ENCODE peak calls at places on chromosomes 5 and 9, in nine cellular contexts. One of them, this sample, is unnamed.

GRCh38 chr5:96248152-96248551 is 184.9 kb downstream of the PCSK1 start:
- DNase-seq in pancreas: no peak
- DNase-seq in tibial artery: no peak
- DNase-seq in breast epithelium: no peak
- DNase-seq in neuronal stem cell: no peak
- DNase-seq in left ventricle myocardium inferior: no peak
- DNase-seq in AG04450: no peak
- DNase-seq in transverse colon: no peak
- DNase-seq in esophagus muscularis mucosa: no peak
- DNase-seq in this sample: peak; percentile 65

GRCh38 chr5:24110019-24110615 is 534.7 kb downstream of the CDH10 start:
- DNase-seq in pancreas: no peak
- DNase-seq in breast epithelium: no peak
- DNase-seq in transverse colon: no peak
- DNase-seq in left ventricle myocardium inferior: no peak
- DNase-seq in neuronal stem cell: peak; percentile 2
- DNase-seq in tibial artery: no peak
- DNase-seq in esophagus muscularis mucosa: no peak
- DNase-seq in AG04450: no peak
- DNase-seq in this sample: no peak

GRCh38 chr5:181281077-181281983 is 20.4 kb upstream of the TRIM52 start:
- DNase-seq in transverse colon: no peak
- DNase-seq in breast epithelium: no peak
- DNase-seq in left ventricle myocardium inferior: no peak
- DNase-seq in tibial artery: no peak
- DNase-seq in neuronal stem cell: peak; percentile 93
- DNase-seq in AG04450: no peak
- DNase-seq in esophagus muscularis mucosa: no peak
- DNase-seq in pancreas: no peak
- DNase-seq in this sample: peak; percentile 72

GRCh38 chr5:61933787-61934626 is 372.0 kb upstream of the KIF2A start:
- DNase-seq in tibial artery: no peak
- DNase-seq in transverse colon: peak; percentile 58
- DNase-seq in AG04450: peak; percentile 1
- DNase-seq in breast epithelium: no peak
- DNase-seq in pancreas: no peak
- DNase-seq in neuronal stem cell: peak; percentile 66
- DNase-seq in left ventricle myocardium inferior: no peak
- DNase-seq in esophagus muscularis mucosa: no peak
- DNase-seq in this sample: peak; percentile 19

GRCh38 chr9:71783120-71783523 is 14.8 kb upstream of the CEMIP2 start:
- DNase-seq in neuronal stem cell: no peak
- DNase-seq in esophagus muscularis mucosa: no peak
- DNase-seq in breast epithelium: no peak
- DNase-seq in pancreas: no peak
- DNase-seq in left ventricle myocardium inferior: no peak
- DNase-seq in AG04450: no peak
- DNase-seq in tibial artery: no peak
- DNase-seq in transverse colon: peak; percentile 69
- DNase-seq in this sample: no peak

GRCh38 chr9:97504381-97505216 is 3.1 kb downstream of the TMOD1 start:
- DNase-seq in left ventricle myocardium inferior: no peak
- DNase-seq in transverse colon: no peak
- DNase-seq in AG04450: no peak
- DNase-seq in pancreas: no peak
- DNase-seq in esophagus muscularis mucosa: peak; percentile 89
- DNase-seq in breast epithelium: no peak
- DNase-seq in neuronal stem cell: no peak
- DNase-seq in tibial artery: no peak
- DNase-seq in this sample: peak; percentile 32

GRCh38 chr9:92711146-92711545 is 41.2 kb upstream of the IPPK start:
- DNase-seq in left ventricle myocardium inferior: no peak
- DNase-seq in breast epithelium: no peak
- DNase-seq in pancreas: no peak
- DNase-seq in tibial artery: no peak
- DNase-seq in AG04450: no peak
- DNase-seq in esophagus muscularis mucosa: no peak
- DNase-seq in neuronal stem cell: no peak
- DNase-seq in transverse colon: no peak
- DNase-seq in this sample: no peak

GRCh38 chr5:127518319-127518621 is 830 bp downstream of the PRRC1 start:
- DNase-seq in breast epithelium: no peak
- DNase-seq in left ventricle myocardium inferior: no peak
- DNase-seq in esophagus muscularis mucosa: no peak
- DNase-seq in AG04450: no peak
- DNase-seq in neuronal stem cell: no peak
- DNase-seq in transverse colon: no peak
- DNase-seq in tibial artery: no peak
- DNase-seq in pancreas: no peak
- DNase-seq in this sample: no peak

GRCh38 chr9:116494815-116495634 is 192.1 kb upstream of the TRIM32 start:
- DNase-seq in AG04450: no peak
- DNase-seq in neuronal stem cell: no peak
- DNase-seq in left ventricle myocardium inferior: no peak
- DNase-seq in pancreas: peak; percentile 62
- DNase-seq in breast epithelium: no peak
- DNase-seq in transverse colon: peak; percentile 30
- DNase-seq in esophagus muscularis mucosa: no peak
- DNase-seq in tibial artery: no peak
- DNase-seq in this sample: no peak

GRCh38 chr9:21294325-21294724 is 10.8 kb downstream of the IFNA5 start:
- DNase-seq in breast epithelium: no peak
- DNase-seq in left ventricle myocardium inferior: no peak
- DNase-seq in neuronal stem cell: no peak
- DNase-seq in tibial artery: no peak
- DNase-seq in transverse colon: no peak
- DNase-seq in pancreas: no peak
- DNase-seq in AG04450: no peak
- DNase-seq in esophagus muscularis mucosa: no peak
- DNase-seq in this sample: peak; percentile 80

GRCh38 chr5:18314192-18314778 is 680.0 kb downstream of the TAF11L14 start:
- DNase-seq in pancreas: no peak
- DNase-seq in left ventricle myocardium inferior: no peak
- DNase-seq in AG04450: no peak
- DNase-seq in breast epithelium: no peak
- DNase-seq in neuronal stem cell: no peak
- DNase-seq in tibial artery: no peak
- DNase-seq in esophagus muscularis mucosa: no peak
- DNase-seq in transverse colon: no peak
- DNase-seq in this sample: no peak

GRCh38 chr5:126939887-126940286 is 90.5 kb downstream of the MARCHF3 start:
- DNase-seq in esophagus muscularis mucosa: no peak
- DNase-seq in transverse colon: no peak
- DNase-seq in pancreas: no peak
- DNase-seq in left ventricle myocardium inferior: no peak
- DNase-seq in tibial artery: no peak
- DNase-seq in neuronal stem cell: no peak
- DNase-seq in AG04450: no peak
- DNase-seq in breast epithelium: no peak
- DNase-seq in this sample: no peak

GRCh38 chr9:125183054-125183453 is 6.5 kb downstream of the PPP6C start:
- DNase-seq in breast epithelium: no peak
- DNase-seq in tibial artery: no peak
- DNase-seq in transverse colon: no peak
- DNase-seq in neuronal stem cell: no peak
- DNase-seq in left ventricle myocardium inferior: no peak
- DNase-seq in esophagus muscularis mucosa: no peak
- DNase-seq in pancreas: no peak
- DNase-seq in AG04450: no peak
- DNase-seq in this sample: no peak

GRCh38 chr5:139862313-139862712 is 66.7 kb downstream of the PSD2 start:
- DNase-seq in left ventricle myocardium inferior: no peak
- DNase-seq in pancreas: no peak
- DNase-seq in AG04450: no peak
- DNase-seq in breast epithelium: no peak
- DNase-seq in esophagus muscularis mucosa: no peak
- DNase-seq in transverse colon: no peak
- DNase-seq in neuronal stem cell: no peak
- DNase-seq in tibial artery: no peak
- DNase-seq in this sample: no peak

GRCh38 chr9:21576331-21577189 is 94.4 kb upstream of the IFNE start:
- DNase-seq in pancreas: no peak
- DNase-seq in left ventricle myocardium inferior: no peak
- DNase-seq in AG04450: peak; percentile 55
- DNase-seq in esophagus muscularis mucosa: no peak
- DNase-seq in neuronal stem cell: peak; percentile 80
- DNase-seq in breast epithelium: no peak
- DNase-seq in tibial artery: no peak
- DNase-seq in transverse colon: no peak
- DNase-seq in this sample: peak; percentile 99

GRCh38 chr5:149223081-149223848 is 48.4 kb upstream of the AFAP1L1 start:
- DNase-seq in breast epithelium: no peak
- DNase-seq in esophagus muscularis mucosa: no peak
- DNase-seq in AG04450: no peak
- DNase-seq in transverse colon: no peak
- DNase-seq in pancreas: no peak
- DNase-seq in neuronal stem cell: no peak
- DNase-seq in tibial artery: no peak
- DNase-seq in left ventricle myocardium inferior: no peak
- DNase-seq in this sample: no peak

GRCh38 chr5:107663697-107664096 is 7.0 kb downstream of the EFNA5 start:
- DNase-seq in esophagus muscularis mucosa: no peak
- DNase-seq in left ventricle myocardium inferior: no peak
- DNase-seq in breast epithelium: no peak
- DNase-seq in pancreas: no peak
- DNase-seq in neuronal stem cell: no peak
- DNase-seq in transverse colon: no peak
- DNase-seq in AG04450: no peak
- DNase-seq in tibial artery: no peak
- DNase-seq in this sample: no peak

DNA sequence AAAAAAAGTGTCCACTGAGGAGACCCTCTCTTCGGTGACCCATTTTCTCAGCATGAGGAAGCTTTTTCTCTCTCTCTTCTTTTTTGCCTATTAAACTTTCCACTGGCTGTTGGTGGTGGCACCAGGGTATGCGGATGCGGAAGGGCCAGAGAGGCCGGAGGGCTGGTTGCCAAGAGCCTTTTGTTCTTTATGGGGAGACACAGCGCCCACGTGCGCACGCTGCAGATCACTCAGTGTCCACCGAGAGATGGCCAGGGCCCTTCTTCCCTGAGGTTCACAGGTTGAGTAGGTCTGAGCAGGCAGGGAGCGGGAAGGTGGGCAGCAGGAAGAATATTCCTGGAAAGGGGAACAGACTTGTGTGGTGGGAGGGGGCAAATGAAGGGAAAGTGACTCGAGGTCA is 69.1 kb downstream of the STK10 start:
- DNase-seq in tibial artery: no peak
- DNase-seq in left ventricle myocardium inferior: no peak
- DNase-seq in transverse colon: no peak
- DNase-seq in AG04450: no peak
- DNase-seq in pancreas: peak; percentile 32
- DNase-seq in breast epithelium: no peak
- DNase-seq in neuronal stem cell: no peak
- DNase-seq in esophagus muscularis mucosa: no peak
- DNase-seq in this sample: no peak
- H3K4me3 ChIP-seq in tibial artery: no peak overlapping the region
- H3K4me3 ChIP-seq in left ventricle myocardium inferior: no peak overlapping the region
- H3K4me3 ChIP-seq in transverse colon: no peak overlapping the region
- H3K4me3 ChIP-seq in AG04450: no peak overlapping the region
- H3K4me3 ChIP-seq in pancreas: no peak overlapping the region
- H3K4me3 ChIP-seq in breast epithelium: no peak overlapping the region
- H3K4me3 ChIP-seq in neuronal stem cell: no peak overlapping the region
- H3K4me3 ChIP-seq in esophagus muscularis mucosa: no peak overlapping the region
- H3K4me3 ChIP-seq in this sample: no peak overlapping the region

GRCh38 chr5:154467655-154468354 is 10.2 kb downstream of the HAND1 start:
- DNase-seq in esophagus muscularis mucosa: peak; percentile 94
- DNase-seq in neuronal stem cell: no peak
- DNase-seq in breast epithelium: peak; percentile 71
- DNase-seq in AG04450: no peak
- DNase-seq in left ventricle myocardium inferior: peak; percentile 76
- DNase-seq in transverse colon: peak; percentile 78
- DNase-seq in tibial artery: peak; percentile 77
- DNase-seq in pancreas: peak; percentile 95
- DNase-seq in this sample: peak; percentile 69
- H3K27me3 ChIP-seq in esophagus muscularis mucosa: peaks cover 49% of the 10 kb centered on the region
- H3K27me3 ChIP-seq in neuronal stem cell: peaks cover 45% of the 10 kb centered on the region
- H3K27me3 ChIP-seq in breast epithelium: peaks cover 34% of the 10 kb centered on the region
- H3K27me3 ChIP-seq in AG04450: peaks cover 38% of the 10 kb centered on the region
- H3K27me3 ChIP-seq in left ventricle myocardium inferior: peaks cover 52% of the 10 kb centered on the region
- H3K27me3 ChIP-seq in transverse colon: peaks cover 51% of the 10 kb centered on the region
- H3K27me3 ChIP-seq in tibial artery: peaks cover 31% of the 10 kb centered on the region
- H3K27me3 ChIP-seq in pancreas: no peaks in the 10 kb centered on the region
- H3K27me3 ChIP-seq in this sample: peaks cover 7% of the 10 kb centered on the region

DNA sequence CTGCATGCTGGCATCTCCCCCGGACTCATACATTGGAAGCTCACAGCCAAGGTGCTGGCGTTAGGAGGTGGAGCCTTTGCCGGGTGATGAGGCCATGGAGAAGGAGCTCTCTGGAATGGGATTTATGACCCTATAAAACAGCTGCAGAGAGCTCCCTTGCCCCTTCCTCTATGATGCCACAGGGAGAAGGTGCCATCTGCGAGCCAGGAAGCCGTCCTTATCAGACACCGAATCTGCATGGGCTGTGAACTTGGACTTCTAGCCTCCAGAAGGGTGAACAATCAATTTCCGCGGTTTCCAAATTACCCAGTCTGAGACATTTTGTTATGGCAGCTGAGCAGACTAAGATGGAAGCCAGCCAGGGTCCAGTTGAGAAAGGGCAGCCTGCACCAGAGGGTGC is 381.2 kb upstream of the IRX1 start:
- DNase-seq in left ventricle myocardium inferior: no peak
- DNase-seq in neuronal stem cell: no peak
- DNase-seq in transverse colon: no peak
- DNase-seq in pancreas: no peak
- DNase-seq in tibial artery: no peak
- DNase-seq in AG04450: no peak
- DNase-seq in esophagus muscularis mucosa: no peak
- DNase-seq in breast epithelium: no peak
- DNase-seq in this sample: no peak
- H3K9me3 ChIP-seq in left ventricle myocardium inferior: no peaks in the 10 kb centered on the region
- H3K9me3 ChIP-seq in neuronal stem cell: peaks cover 2% of the 10 kb centered on the region
- H3K9me3 ChIP-seq in transverse colon: no peaks in the 10 kb centered on the region
- H3K9me3 ChIP-seq in pancreas: no peaks in the 10 kb centered on the region
- H3K9me3 ChIP-seq in tibial artery: no peaks in the 10 kb centered on the region
- H3K9me3 ChIP-seq in AG04450: peaks cover 92% of the 10 kb centered on the region
- H3K9me3 ChIP-seq in esophagus muscularis mucosa: no peaks in the 10 kb centered on the region
- H3K9me3 ChIP-seq in breast epithelium: no peaks in the 10 kb centered on the region
- H3K9me3 ChIP-seq in this sample: no peaks in the 10 kb centered on the region

DNA sequence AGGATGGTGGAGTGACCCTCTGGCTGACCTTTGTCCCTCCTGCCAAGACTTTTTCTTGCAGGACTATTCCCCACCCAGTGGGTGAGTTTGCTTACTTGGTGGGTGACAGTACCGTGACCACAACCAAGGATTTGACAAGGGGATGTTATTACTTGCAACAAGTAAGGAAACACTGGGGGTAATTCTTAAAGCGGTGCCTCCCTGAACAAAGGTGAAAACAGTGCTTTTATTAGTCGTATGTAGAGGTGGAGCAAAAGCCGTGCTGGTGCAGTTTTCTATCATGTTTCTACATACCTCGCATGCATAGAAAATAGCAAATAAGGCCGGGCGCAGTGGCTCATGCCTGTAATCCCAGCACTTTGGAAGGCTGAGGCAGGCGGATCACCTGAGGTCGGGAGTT is 41.0 kb upstream of the KDM4C start:
- DNase-seq in left ventricle myocardium inferior: no peak
- DNase-seq in esophagus muscularis mucosa: no peak
- DNase-seq in tibial artery: no peak
- DNase-seq in AG04450: no peak
- DNase-seq in transverse colon: no peak
- DNase-seq in breast epithelium: no peak
- DNase-seq in pancreas: no peak
- DNase-seq in neuronal stem cell: no peak
- DNase-seq in this sample: no peak
- H3K4me3 ChIP-seq in left ventricle myocardium inferior: no peak overlapping the region
- H3K4me3 ChIP-seq in esophagus muscularis mucosa: no peak overlapping the region
- H3K4me3 ChIP-seq in tibial artery: no peak overlapping the region
- H3K4me3 ChIP-seq in AG04450: no peak overlapping the region
- H3K4me3 ChIP-seq in transverse colon: peak overlapping the region; percentile 29
- H3K4me3 ChIP-seq in breast epithelium: no peak overlapping the region
- H3K4me3 ChIP-seq in pancreas: peak overlapping the region; percentile 30
- H3K4me3 ChIP-seq in neuronal stem cell: no peak overlapping the region
- H3K4me3 ChIP-seq in this sample: no peak overlapping the region